ENCODE peak calls at places on chromosomes 16 and 17, in six cellular contexts. M is H9, W is GM23338, L is heart left ventricle, R is OCI-LY7, E is DND-41. K is an unnamed sample. For H3K4me1, the result is how much of the 10 kb centered on the place peaks cover.

GRCh38 chr17:79769596-79770520 is 8.1 kb upstream of the CBX2 start:
- DNase-seq in M (no peak), W (no peak), L (no peak), R (no peak), E (no peak), K (no peak)

GRCh38 chr17:82655523-82655922 is 7.3 kb upstream of the WDR45B start:
- DNase-seq in M (no peak), W (no peak), L (no peak), R (no peak), E (no peak), K (peak)

GRCh38 chr16:14667347-14668266 is 26.5 kb downstream of the PLA2G10 start:
- DNase-seq in M (no peak), W (no peak), L (no peak), R (no peak), E (no peak), K (no peak)

GRCh38 chr17:50487213-50488096 is 8.8 kb downstream of the RSAD1 start:
- DNase-seq in M (no peak), W (no peak), L (no peak), R (no peak), E (no peak), K (peak)

GRCh38 chr17:40076101-40076498 is 13.3 kb downstream of the THRA start:
- DNase-seq in M (no peak), W (no peak), L (no peak), R (no peak), E (no peak), K (no peak)

GRCh38 chr17:42531455-42532354 is 4.3 kb upstream of the NAGLU start:
- DNase-seq in M (peak), W (peak), L (peak), R (peak), E (peak), K (peak)

GRCh38 chr16:67931712-67932461 is at the start of gene CTRL:
- DNase-seq in M (no peak), W (peak), L (no peak), R (no peak), E (no peak), K (no peak)

GRCh38 chr17:4573682-4574081 is 10.6 kb upstream of the SMTNL2 start:
- DNase-seq in M (no peak), W (no peak), L (peak), R (no peak), E (no peak), K (no peak)

GRCh38 chr16:88773812-88774291 is 11.2 kb downstream of the PIEZO1 start:
- DNase-seq in M (no peak), W (peak), L (peak), R (no peak), E (no peak), K (no peak)

GRCh38 chr17:49523706-49524472 is 28.8 kb downstream of the NGFR start:
- DNase-seq in M (peak), W (no peak), L (no peak), R (no peak), E (peak), K (no peak)

GRCh38 chr16:77043076-77043475 is 147.9 kb upstream of the MON1B start:
- DNase-seq in M (no peak), W (peak), L (no peak), R (peak), E (peak), K (no peak)

GRCh38 chr17:27549251-27549919 is 81.6 kb upstream of the LGALS9 start:
- DNase-seq in M (no peak), W (no peak), L (no peak), R (no peak), E (no peak), K (no peak)

GRCh38 chr17:35486920-35487727 is 38.6 kb upstream of the SLFN13 start:
- DNase-seq in M (no peak), W (peak), L (peak), R (no peak), E (no peak), K (no peak)

GRCh38 chr16:57530104-57530522 is 6.3 kb downstream of the CCDC102A start:
- DNase-seq in M (peak), W (no peak), L (no peak), R (peak), E (peak), K (peak)

GRCh38 chr16:57530531-57531252 is 5.7 kb downstream of the CCDC102A start:
- DNase-seq in M (peak), W (no peak), L (no peak), R (no peak), E (no peak), K (peak)

GRCh38 chr16:57531635-57532220 is 4.6 kb downstream of the CCDC102A start:
- DNase-seq in M (peak), W (no peak), L (no peak), R (no peak), E (no peak), K (no peak)

GRCh38 chr16:57532251-57532625 is 4.1 kb downstream of the CCDC102A start:
- DNase-seq in M (no peak), W (no peak), L (no peak), R (peak), E (no peak), K (peak)

DNA sequence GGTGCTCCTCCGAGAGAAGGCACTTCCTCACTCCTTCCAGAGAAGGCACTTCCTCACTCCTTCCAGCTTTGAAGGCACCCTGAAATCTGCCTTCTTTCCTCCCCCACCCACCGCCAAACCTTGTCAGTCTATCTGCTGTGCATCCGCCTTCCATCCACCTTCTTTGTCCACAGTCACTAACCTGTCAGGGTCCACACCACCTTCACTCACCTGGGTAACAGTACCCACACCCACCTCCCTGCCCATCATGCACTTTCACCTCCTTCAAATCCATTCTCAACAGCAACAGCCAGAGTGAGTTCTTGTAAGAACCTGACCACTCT is 5.2 kb downstream of the CCDC102A start:
- DNase-seq in M (no peak), W (no peak), L (no peak), R (no peak), E (no peak), K (peak)
- H3K4me1 ChIP-seq in M (under half), W (under half), L (under half), R (half or more), E (under half), K (under half)

DNA sequence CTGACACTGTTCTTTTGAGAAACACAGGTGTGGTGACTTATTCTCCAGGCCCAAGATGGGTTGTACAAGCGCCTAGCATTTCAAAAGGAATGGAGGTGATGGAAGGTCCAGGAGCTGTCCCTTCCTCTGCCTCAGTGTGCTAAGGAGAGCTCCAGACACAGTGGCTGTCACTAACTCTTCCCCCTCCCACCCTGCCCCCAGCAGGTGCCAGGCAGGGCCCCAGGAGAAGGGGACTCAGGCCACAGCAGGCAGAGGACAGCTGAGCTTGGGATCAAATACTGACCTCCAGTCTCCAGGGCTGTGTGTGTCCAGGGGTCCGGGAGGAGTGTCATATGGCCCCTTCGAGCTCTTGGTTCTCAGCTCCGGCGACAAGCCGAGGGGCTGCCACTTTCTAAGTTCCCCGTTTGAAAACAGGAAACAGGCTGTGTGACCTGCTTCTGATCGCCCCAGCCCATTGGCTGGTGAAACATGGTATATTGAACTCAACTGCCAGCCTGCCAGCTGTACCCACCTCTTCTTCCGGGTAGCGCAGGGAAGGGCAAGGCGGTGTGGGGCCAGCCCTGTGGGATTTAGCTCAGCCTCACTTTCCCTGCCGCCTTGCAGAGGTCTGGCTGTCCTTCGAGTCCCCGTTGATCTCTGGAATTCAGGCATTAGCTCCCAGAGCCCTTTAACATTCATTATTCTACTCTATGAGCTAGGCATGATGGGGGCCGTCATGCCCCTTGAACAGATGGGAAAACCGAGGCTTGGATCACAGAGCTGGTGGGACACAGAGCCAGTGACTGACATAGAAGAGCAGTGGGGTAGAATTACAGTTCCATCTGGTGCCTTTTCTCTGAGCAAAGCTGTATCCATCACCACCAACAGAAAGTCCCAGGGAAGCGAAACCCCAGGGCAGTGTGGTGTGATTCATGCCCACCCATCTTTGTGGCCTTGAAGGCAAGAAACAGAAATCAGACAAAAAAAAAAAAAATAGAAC is at the start of gene SNX20:
- DNase-seq in M (no peak), W (no peak), L (peak), R (peak), E (peak), K (peak)
- H3K4me1 ChIP-seq in M (under half), W (under half), L (under half), R (under half), E (half or more), K (under half)

GRCh38 chr17:17736205-17737183 is 55.2 kb downstream of the RAI1 start:
- DNase-seq in M (no peak), W (no peak), L (no peak), R (no peak), E (no peak), K (no peak)
- H3K4me1 ChIP-seq in M (under half), W (under half), L (under half), R (under half), E (under half), K (under half)

GRCh38 chr17:19386974-19387920 is at the start of gene MFAP4:
- DNase-seq in M (peak), W (peak), L (peak), R (no peak), E (peak), K (peak)
- H3K4me1 ChIP-seq in M (under half), W (under half), L (under half), R (under half), E (under half), K (under half)

K was measured in Peyer's patch.